ENCODE peak calls at places on chromosome 7, in four cellular contexts. One of them, this sample, is unnamed.

GRCh38 chr7:22433710-22434460 is 66.1 kb downstream of the STEAP1B start:
- DNase-seq in HepG2: peak; percentile 93
- DNase-seq in GM12878: no peak
- DNase-seq in K562: peak; percentile 71
- DNase-seq in this sample: peak; percentile 19

GRCh38 chr7:115678049-115678982 is 352.2 kb downstream of the TFEC start:
- DNase-seq in GM12878: no peak
- DNase-seq in HepG2: peak; percentile 93
- DNase-seq in K562: no peak
- DNase-seq in this sample: no peak

GRCh38 chr7:10934292-10934691 is 39.4 kb upstream of the PHF14 start:
- DNase-seq in HepG2: no peak
- DNase-seq in K562: no peak
- DNase-seq in GM12878: no peak
- DNase-seq in this sample: no peak

GRCh38 chr7:5045558-5046396 is at the start of gene RBAK:
- DNase-seq in HepG2: peak; percentile 92
- DNase-seq in GM12878: peak; percentile 90
- DNase-seq in K562: peak; percentile 92
- DNase-seq in this sample: peak; percentile 96

GRCh38 chr7:148657929-148658328 is 40.8 kb upstream of the CUL1 start:
- DNase-seq in GM12878: no peak
- DNase-seq in HepG2: no peak
- DNase-seq in K562: no peak
- DNase-seq in this sample: no peak

GRCh38 chr7:74283858-74284447 is 5.3 kb upstream of the CLIP2 start:
- DNase-seq in K562: no peak
- DNase-seq in HepG2: no peak
- DNase-seq in GM12878: no peak
- DNase-seq in this sample: no peak

GRCh38 chr7:28793383-28793782 is 164.7 kb downstream of the TRIL start:
- DNase-seq in K562: no peak
- DNase-seq in GM12878: no peak
- DNase-seq in HepG2: no peak
- DNase-seq in this sample: no peak

GRCh38 chr7:75628055-75628454 is 110.7 kb downstream of the HIP1 start:
- DNase-seq in K562: no peak
- DNase-seq in HepG2: no peak
- DNase-seq in GM12878: no peak
- DNase-seq in this sample: no peak

GRCh38 chr7:108016841-108017775 is 14.1 kb upstream of the LAMB1 start:
- DNase-seq in HepG2: peak; percentile 55
- DNase-seq in GM12878: no peak
- DNase-seq in K562: peak; percentile 45
- DNase-seq in this sample: no peak

GRCh38 chr7:98771519-98772241 is 98.1 kb downstream of the TMEM130 start:
- DNase-seq in GM12878: peak; percentile 35
- DNase-seq in K562: no peak
- DNase-seq in HepG2: peak; percentile 42
- DNase-seq in this sample: peak; percentile 25

GRCh38 chr7:107579881-107580715 is at the start of gene BCAP29:
- DNase-seq in HepG2: peak; percentile 67
- DNase-seq in GM12878: no peak
- DNase-seq in K562: peak; percentile 95
- DNase-seq in this sample: peak; percentile 74

GRCh38 chr7:82559203-82559805 is 115.7 kb upstream of the CACNA2D1 start:
- DNase-seq in GM12878: no peak
- DNase-seq in HepG2: no peak
- DNase-seq in K562: no peak
- DNase-seq in this sample: peak; percentile 62

GRCh38 chr7:55237156-55237721 is 127.9 kb upstream of the LANCL2 start:
- DNase-seq in GM12878: no peak
- DNase-seq in HepG2: no peak
- DNase-seq in K562: no peak
- DNase-seq in this sample: no peak

GRCh38 chr7:151736403-151736909 is 140.5 kb downstream of the PRKAG2 start:
- DNase-seq in HepG2: peak; percentile 16
- DNase-seq in K562: no peak
- DNase-seq in GM12878: no peak
- DNase-seq in this sample: no peak

GRCh38 chr7:135928136-135928535 is 49.0 kb downstream of the MTPN start:
- DNase-seq in K562: no peak
- DNase-seq in GM12878: no peak
- DNase-seq in HepG2: no peak
- DNase-seq in this sample: no peak

GRCh38 chr7:133936074-133936473 is 191.1 kb upstream of the LRGUK start:
- DNase-seq in HepG2: no peak
- DNase-seq in K562: no peak
- DNase-seq in GM12878: no peak
- DNase-seq in this sample: no peak

GRCh38 chr7:124702385-124702784 is 63.2 kb downstream of the GPR37 start:
- DNase-seq in GM12878: no peak
- DNase-seq in K562: no peak
- DNase-seq in HepG2: no peak
- DNase-seq in this sample: no peak

GRCh38 chr7:107628461-107629064 is 32.1 kb upstream of the SLC26A4 start:
- DNase-seq in HepG2: no peak
- DNase-seq in GM12878: no peak
- DNase-seq in K562: no peak
- DNase-seq in this sample: no peak

GRCh38 chr7:79199961-79200360 is 253.5 kb downstream of the MAGI2 start:
- DNase-seq in HepG2: no peak
- DNase-seq in GM12878: no peak
- DNase-seq in K562: no peak
- DNase-seq in this sample: no peak

GRCh38 chr7:142908921-142909870 is 23.7 kb upstream of the TRPV6 start:
- DNase-seq in GM12878: no peak
- DNase-seq in K562: peak; percentile 58
- DNase-seq in HepG2: no peak
- DNase-seq in this sample: no peak

GRCh38 chr7:106260136-106260561 is 24.6 kb downstream of the NAMPT start:
- DNase-seq in HepG2: no peak
- DNase-seq in K562: no peak
- DNase-seq in GM12878: no peak
- DNase-seq in this sample: no peak

GRCh38 chr7:27996141-27996540 is 184.5 kb downstream of the JAZF1 start:
- DNase-seq in HepG2: no peak
- DNase-seq in GM12878: no peak
- DNase-seq in K562: no peak
- DNase-seq in this sample: no peak

GRCh38 chr7:13577566-13578145 is 411.8 kb downstream of the ETV1 start:
- DNase-seq in HepG2: no peak
- DNase-seq in K562: no peak
- DNase-seq in GM12878: no peak
- DNase-seq in this sample: no peak

GRCh38 chr7:106347229-106347833 is 62.5 kb upstream of the NAMPT start:
- DNase-seq in K562: no peak
- DNase-seq in HepG2: no peak
- DNase-seq in GM12878: no peak
- DNase-seq in this sample: no peak

GRCh38 chr7:136677456-136678365 is 190.7 kb upstream of the CHRM2 start:
- DNase-seq in HepG2: no peak
- DNase-seq in GM12878: no peak
- DNase-seq in K562: no peak
- DNase-seq in this sample: no peak

GRCh38 chr7:70005885-70006284 is 407.6 kb downstream of the AUTS2 start:
- DNase-seq in HepG2: no peak
- DNase-seq in GM12878: no peak
- DNase-seq in K562: no peak
- DNase-seq in this sample: no peak

GRCh38 chr7:148706368-148706767 is 7.7 kb downstream of the CUL1 start:
- DNase-seq in GM12878: no peak
- DNase-seq in K562: no peak
- DNase-seq in HepG2: peak; percentile 81
- DNase-seq in this sample: no peak

GRCh38 chr7:151812967-151813366 is 63.9 kb downstream of the PRKAG2 start:
- DNase-seq in K562: no peak
- DNase-seq in HepG2: no peak
- DNase-seq in GM12878: no peak
- DNase-seq in this sample: no peak

GRCh38 chr7:44606341-44607140 is at the start of gene OGDH:
- DNase-seq in K562: peak; percentile 99
- DNase-seq in GM12878: peak; percentile 87
- DNase-seq in HepG2: peak; percentile 93
- DNase-seq in this sample: peak; percentile 99

GRCh38 chr7:44607141-44608068 is 978 bp downstream of the OGDH start:
- DNase-seq in GM12878: no peak
- DNase-seq in K562: no peak
- DNase-seq in HepG2: no peak
- DNase-seq in this sample: no peak

GRCh38 chr7:44604941-44605340 is 1.5 kb upstream of the OGDH start:
- DNase-seq in K562: no peak
- DNase-seq in HepG2: no peak
- DNase-seq in GM12878: no peak
- DNase-seq in this sample: no peak

GRCh38 chr7:44609829-44610228 is 3.4 kb downstream of the OGDH start:
- DNase-seq in GM12878: no peak
- DNase-seq in HepG2: no peak
- DNase-seq in K562: no peak
- DNase-seq in this sample: no peak

DNA sequence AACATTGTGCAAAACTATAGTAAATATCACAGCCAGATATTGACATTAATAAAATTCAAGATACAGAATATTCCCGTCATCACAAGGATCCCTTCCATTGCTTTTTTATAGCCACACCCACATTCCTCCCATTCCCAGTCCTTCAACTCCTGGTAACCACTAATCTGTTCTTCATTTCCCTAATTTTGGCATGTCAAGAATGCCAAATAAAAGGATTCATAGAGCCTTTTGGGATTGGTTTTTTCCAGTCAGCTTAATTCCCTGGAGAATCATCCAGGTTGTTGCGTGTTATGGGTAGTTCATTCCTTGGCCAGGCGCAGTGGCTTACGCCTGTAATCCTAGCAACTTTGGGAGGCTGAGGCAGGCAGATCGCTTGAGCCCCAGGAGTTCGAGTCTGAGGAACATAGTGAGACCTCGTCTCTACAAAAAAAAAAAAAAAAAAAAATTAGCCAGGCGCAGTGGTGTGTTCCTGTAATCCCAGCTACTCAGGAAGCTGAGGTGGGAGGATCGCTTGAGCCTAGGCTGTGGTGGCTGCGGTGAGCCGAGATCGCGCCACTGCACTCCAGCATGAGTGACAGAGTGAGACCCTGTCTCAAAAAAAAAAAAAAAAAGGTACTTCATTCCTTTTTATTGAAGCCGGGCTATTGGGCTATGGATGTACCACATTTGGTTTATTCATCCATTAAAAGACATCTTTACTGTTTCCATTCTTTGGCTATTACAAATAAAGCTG is 2.7 kb downstream of the OGDH start:
- DNase-seq in GM12878: no peak
- DNase-seq in HepG2: no peak
- DNase-seq in K562: no peak
- DNase-seq in this sample: no peak
- TF ChIP-seq CBFB in GM12878: no peak
- TF ChIP-seq CBFB in HepG2: no peak
- TF ChIP-seq CBFB in K562: no peak
- TF ChIP-seq CBFB in this sample: no peak

DNA sequence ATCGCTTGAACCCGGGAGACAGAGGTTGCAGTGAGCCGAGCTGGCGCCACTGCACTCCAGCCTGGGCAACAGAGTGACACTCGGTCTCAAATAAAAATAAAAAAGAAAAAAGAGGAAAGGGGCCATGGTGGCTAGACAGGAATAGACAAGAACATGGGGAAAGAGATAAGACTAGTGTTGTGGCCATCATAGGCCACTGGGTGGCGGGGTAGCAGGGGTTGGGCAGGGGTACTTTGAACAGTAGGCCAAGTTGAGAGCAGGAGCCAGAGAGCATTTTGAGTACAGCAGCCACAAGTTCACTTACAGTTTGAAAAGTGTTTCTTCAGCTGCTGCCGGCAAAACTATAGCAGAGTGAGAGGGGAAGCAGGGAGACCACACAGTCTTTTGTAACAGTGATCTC is 656.0 kb downstream of the CNTNAP2 start:
- DNase-seq in K562: no peak
- DNase-seq in HepG2: no peak
- DNase-seq in GM12878: no peak
- DNase-seq in this sample: peak; percentile 78
- TF ChIP-seq CBFB in K562: no peak
- TF ChIP-seq CBFB in HepG2: no peak
- TF ChIP-seq CBFB in GM12878: no peak
- TF ChIP-seq CBFB in this sample: no peak

GRCh38 chr7:140039071-140039470 is 23.7 kb downstream of the PARP12 start:
- DNase-seq in K562: no peak
- DNase-seq in HepG2: no peak
- DNase-seq in GM12878: no peak
- DNase-seq in this sample: no peak

GRCh38 chr7:140033779-140034363 is 28.9 kb downstream of the PARP12 start:
- DNase-seq in GM12878: no peak
- DNase-seq in K562: no peak
- DNase-seq in HepG2: no peak
- DNase-seq in this sample: no peak

GRCh38 chr7:140033036-140033435 is 29.7 kb downstream of the PARP12 start:
- DNase-seq in GM12878: no peak
- DNase-seq in K562: no peak
- DNase-seq in HepG2: no peak
- DNase-seq in this sample: no peak

GRCh38 chr7:140036224-140036651 is 26.5 kb downstream of the PARP12 start:
- DNase-seq in GM12878: peak; percentile 17
- DNase-seq in HepG2: no peak
- DNase-seq in K562: no peak
- DNase-seq in this sample: no peak

DNA sequence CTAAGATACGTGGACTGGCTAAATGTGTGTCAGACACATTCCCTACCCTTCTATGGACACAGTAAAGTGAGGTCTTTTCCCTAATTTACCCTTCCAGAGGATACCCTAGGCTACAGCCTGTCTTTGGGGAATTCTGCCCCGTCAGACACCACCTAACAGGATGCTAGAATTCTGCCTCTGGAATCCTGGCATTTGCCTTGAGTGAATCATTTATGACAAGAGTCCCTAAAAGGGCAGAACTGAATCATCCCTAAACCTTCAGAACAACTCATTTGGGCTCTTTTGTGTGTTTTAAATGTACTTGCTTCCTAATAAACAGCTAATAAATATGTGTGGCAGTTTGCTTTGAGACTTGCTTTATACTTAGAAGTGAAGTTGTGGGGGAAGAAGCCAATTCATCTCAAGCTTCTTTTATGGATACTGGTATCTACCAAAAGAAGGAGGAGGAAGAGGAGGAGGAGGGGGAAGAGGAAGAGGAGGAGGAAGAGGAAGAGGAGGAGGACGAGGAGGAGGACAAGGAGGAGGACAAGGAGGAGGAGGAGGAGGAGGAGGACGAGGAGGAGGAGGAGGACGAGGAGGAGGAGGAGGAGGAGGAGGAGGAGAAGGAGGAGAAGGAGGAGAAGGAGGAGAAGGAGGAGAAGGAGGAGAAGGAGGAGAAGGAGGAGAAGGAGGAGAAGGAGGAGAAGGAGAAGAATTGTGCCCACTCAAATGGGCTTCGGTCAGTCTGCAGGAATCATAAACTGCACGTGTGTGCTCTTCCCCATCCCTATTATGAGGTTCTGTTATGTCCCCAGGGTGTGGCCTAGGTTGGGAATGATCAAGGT is 27.1 kb downstream of the PARP12 start:
- DNase-seq in K562: no peak
- DNase-seq in HepG2: no peak
- DNase-seq in GM12878: no peak
- DNase-seq in this sample: no peak
- TF ChIP-seq CBFB in K562: no peak
- TF ChIP-seq CBFB in HepG2: no peak
- TF ChIP-seq CBFB in GM12878: no peak
- TF ChIP-seq CBFB in this sample: no peak

GRCh38 chr7:122595885-122596284 is 103.0 kb downstream of the RNF133 start:
- DNase-seq in K562: no peak
- DNase-seq in GM12878: no peak
- DNase-seq in HepG2: no peak
- DNase-seq in this sample: no peak
- TF ChIP-seq CBFB in K562: no peak
- TF ChIP-seq CBFB in GM12878: no peak
- TF ChIP-seq CBFB in HepG2: no peak
- TF ChIP-seq CBFB in this sample: no peak